ENCODE peak calls at places on chromosomes 12 and 14, in ten cellular contexts. One of them, this sample, is unnamed.

GRCh38 chr12:131608740-131609665 is 101.9 kb upstream of the SFSWAP start:
- DNase-seq in neural progenitor cell: peak; percentile 71
- DNase-seq in tibial nerve: peak; percentile 79
- DNase-seq in GM23248: peak; percentile 78
- DNase-seq in tibial artery: peak; percentile 76
- DNase-seq in GM12878: no peak
- DNase-seq in uterus: peak; percentile 59
- DNase-seq in CD8-positive, alpha-beta memory T cell: peak; percentile 70
- DNase-seq in hepatocyte: peak; percentile 74
- DNase-seq in neuronal stem cell: peak; percentile 51
- DNase-seq in this sample: peak; percentile 73

GRCh38 chr12:50224026-50224692 is 57.0 kb upstream of the CERS5 start:
- DNase-seq in neural progenitor cell: peak; percentile 38
- DNase-seq in tibial nerve: no peak
- DNase-seq in GM23248: peak; percentile 68
- DNase-seq in tibial artery: no peak
- DNase-seq in GM12878: no peak
- DNase-seq in uterus: no peak
- DNase-seq in CD8-positive, alpha-beta memory T cell: peak; percentile 68
- DNase-seq in hepatocyte: peak; percentile 55
- DNase-seq in neuronal stem cell: no peak
- DNase-seq in this sample: peak; percentile 55

GRCh38 chr12:21637985-21638891 is 19.4 kb downstream of the LDHB start:
- DNase-seq in neural progenitor cell: no peak
- DNase-seq in tibial nerve: no peak
- DNase-seq in GM23248: peak; percentile 45
- DNase-seq in tibial artery: no peak
- DNase-seq in GM12878: no peak
- DNase-seq in uterus: no peak
- DNase-seq in CD8-positive, alpha-beta memory T cell: no peak
- DNase-seq in hepatocyte: no peak
- DNase-seq in neuronal stem cell: no peak
- DNase-seq in this sample: no peak

GRCh38 chr12:48998497-48999353 is 450 bp downstream of the DDN start:
- DNase-seq in neural progenitor cell: peak; percentile 45
- DNase-seq in tibial nerve: no peak
- DNase-seq in GM23248: peak; percentile 65
- DNase-seq in tibial artery: no peak
- DNase-seq in GM12878: no peak
- DNase-seq in uterus: no peak
- DNase-seq in CD8-positive, alpha-beta memory T cell: no peak
- DNase-seq in hepatocyte: peak; percentile 46
- DNase-seq in neuronal stem cell: no peak
- DNase-seq in this sample: no peak

GRCh38 chr12:25996677-25997076 is 38.2 kb downstream of the RASSF8 start:
- DNase-seq in neural progenitor cell: no peak
- DNase-seq in tibial nerve: no peak
- DNase-seq in GM23248: peak; percentile 39
- DNase-seq in tibial artery: no peak
- DNase-seq in GM12878: no peak
- DNase-seq in uterus: no peak
- DNase-seq in CD8-positive, alpha-beta memory T cell: no peak
- DNase-seq in hepatocyte: no peak
- DNase-seq in neuronal stem cell: no peak
- DNase-seq in this sample: no peak

GRCh38 chr14:50242566-50243288 is 11.3 kb upstream of the SOS2 start:
- DNase-seq in neural progenitor cell: no peak
- DNase-seq in tibial nerve: no peak
- DNase-seq in GM23248: no peak
- DNase-seq in tibial artery: no peak
- DNase-seq in GM12878: no peak
- DNase-seq in uterus: no peak
- DNase-seq in CD8-positive, alpha-beta memory T cell: no peak
- DNase-seq in hepatocyte: no peak
- DNase-seq in neuronal stem cell: no peak
- DNase-seq in this sample: no peak

GRCh38 chr12:120110550-120111501 is 5.7 kb downstream of the RAB35 start:
- DNase-seq in neural progenitor cell: peak; percentile 16
- DNase-seq in tibial nerve: no peak
- DNase-seq in GM23248: no peak
- DNase-seq in tibial artery: peak; percentile 84
- DNase-seq in GM12878: no peak
- DNase-seq in uterus: no peak
- DNase-seq in CD8-positive, alpha-beta memory T cell: peak; percentile 64
- DNase-seq in hepatocyte: no peak
- DNase-seq in neuronal stem cell: no peak
- DNase-seq in this sample: peak; percentile 65

GRCh38 chr14:98957211-98958047 is 314.6 kb downstream of the BCL11B start:
- DNase-seq in neural progenitor cell: no peak
- DNase-seq in tibial nerve: peak; percentile 87
- DNase-seq in GM23248: peak; percentile 91
- DNase-seq in tibial artery: peak; percentile 88
- DNase-seq in GM12878: no peak
- DNase-seq in uterus: peak; percentile 51
- DNase-seq in CD8-positive, alpha-beta memory T cell: no peak
- DNase-seq in hepatocyte: peak; percentile 70
- DNase-seq in neuronal stem cell: no peak
- DNase-seq in this sample: peak; percentile 50

GRCh38 chr12:3304436-3305135 is 186.4 kb upstream of the PRMT8 start:
- DNase-seq in neural progenitor cell: no peak
- DNase-seq in tibial nerve: no peak
- DNase-seq in GM23248: peak; percentile 96
- DNase-seq in tibial artery: no peak
- DNase-seq in GM12878: no peak
- DNase-seq in uterus: no peak
- DNase-seq in CD8-positive, alpha-beta memory T cell: no peak
- DNase-seq in hepatocyte: peak; percentile 73
- DNase-seq in neuronal stem cell: no peak
- DNase-seq in this sample: no peak

GRCh38 chr14:88630565-88630964 is 67.7 kb downstream of the ZC3H14 start:
- DNase-seq in neural progenitor cell: no peak
- DNase-seq in tibial nerve: no peak
- DNase-seq in GM23248: peak; percentile 5
- DNase-seq in tibial artery: no peak
- DNase-seq in GM12878: peak; percentile 13
- DNase-seq in uterus: no peak
- DNase-seq in CD8-positive, alpha-beta memory T cell: no peak
- DNase-seq in hepatocyte: peak; percentile 62
- DNase-seq in neuronal stem cell: no peak
- DNase-seq in this sample: no peak

GRCh38 chr12:89752331-89752730 is 43.7 kb upstream of the ATP2B1 start:
- DNase-seq in neural progenitor cell: no peak
- DNase-seq in tibial nerve: no peak
- DNase-seq in GM23248: no peak
- DNase-seq in tibial artery: no peak
- DNase-seq in GM12878: no peak
- DNase-seq in uterus: no peak
- DNase-seq in CD8-positive, alpha-beta memory T cell: no peak
- DNase-seq in hepatocyte: no peak
- DNase-seq in neuronal stem cell: no peak
- DNase-seq in this sample: no peak

GRCh38 chr12:78119351-78119918 is 288.7 kb downstream of the NAV3 start:
- DNase-seq in neural progenitor cell: no peak
- DNase-seq in tibial nerve: no peak
- DNase-seq in GM23248: no peak
- DNase-seq in tibial artery: no peak
- DNase-seq in GM12878: no peak
- DNase-seq in uterus: no peak
- DNase-seq in CD8-positive, alpha-beta memory T cell: no peak
- DNase-seq in hepatocyte: no peak
- DNase-seq in neuronal stem cell: no peak
- DNase-seq in this sample: no peak

GRCh38 chr12:78115889-78116288 is 285.2 kb downstream of the NAV3 start:
- DNase-seq in neural progenitor cell: no peak
- DNase-seq in tibial nerve: no peak
- DNase-seq in GM23248: no peak
- DNase-seq in tibial artery: no peak
- DNase-seq in GM12878: no peak
- DNase-seq in uterus: no peak
- DNase-seq in CD8-positive, alpha-beta memory T cell: no peak
- DNase-seq in hepatocyte: no peak
- DNase-seq in neuronal stem cell: no peak
- DNase-seq in this sample: no peak

GRCh38 chr12:78118036-78118435 is 287.3 kb downstream of the NAV3 start:
- DNase-seq in neural progenitor cell: peak; percentile 61
- DNase-seq in tibial nerve: no peak
- DNase-seq in GM23248: no peak
- DNase-seq in tibial artery: no peak
- DNase-seq in GM12878: no peak
- DNase-seq in uterus: no peak
- DNase-seq in CD8-positive, alpha-beta memory T cell: no peak
- DNase-seq in hepatocyte: no peak
- DNase-seq in neuronal stem cell: no peak
- DNase-seq in this sample: no peak

GRCh38 chr12:78120866-78121590 is 290.3 kb downstream of the NAV3 start:
- DNase-seq in neural progenitor cell: no peak
- DNase-seq in tibial nerve: peak; percentile 33
- DNase-seq in GM23248: peak; percentile 62
- DNase-seq in tibial artery: no peak
- DNase-seq in GM12878: no peak
- DNase-seq in uterus: no peak
- DNase-seq in CD8-positive, alpha-beta memory T cell: no peak
- DNase-seq in hepatocyte: no peak
- DNase-seq in neuronal stem cell: no peak
- DNase-seq in this sample: no peak

DNA sequence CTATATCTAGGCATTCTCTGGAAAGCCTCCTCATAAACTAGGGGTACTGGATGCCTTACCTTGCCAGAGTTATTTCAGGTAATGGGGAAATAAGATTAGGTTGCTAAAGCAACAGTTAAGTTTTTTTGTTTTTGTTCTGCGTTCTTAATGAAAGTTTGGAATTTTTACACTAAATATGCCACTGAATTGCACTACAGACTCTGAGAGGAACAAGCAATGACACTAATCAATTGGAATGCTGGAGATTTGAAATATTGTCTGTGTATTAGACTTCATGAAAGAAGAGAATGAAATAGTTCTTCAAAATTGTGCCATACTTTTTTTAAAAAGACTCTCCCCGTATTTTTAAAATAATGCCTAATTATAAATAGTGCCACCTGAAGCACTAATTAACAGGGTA is 287.8 kb downstream of the NAV3 start:
- DNase-seq in neural progenitor cell: no peak
- DNase-seq in tibial nerve: no peak
- DNase-seq in GM23248: peak; percentile 50
- DNase-seq in tibial artery: no peak
- DNase-seq in GM12878: no peak
- DNase-seq in uterus: no peak
- DNase-seq in CD8-positive, alpha-beta memory T cell: no peak
- DNase-seq in hepatocyte: no peak
- DNase-seq in neuronal stem cell: no peak
- DNase-seq in this sample: no peak
- H3K4me1 ChIP-seq in neural progenitor cell: no peaks in the 10 kb centered on the region
- H3K4me1 ChIP-seq in tibial nerve: peaks cover 15% of the 10 kb centered on the region
- H3K4me1 ChIP-seq in GM23248: peaks cover 17% of the 10 kb centered on the region
- H3K4me1 ChIP-seq in tibial artery: no peaks in the 10 kb centered on the region
- H3K4me1 ChIP-seq in GM12878: no peaks in the 10 kb centered on the region
- H3K4me1 ChIP-seq in uterus: no peaks in the 10 kb centered on the region
- H3K4me1 ChIP-seq in CD8-positive, alpha-beta memory T cell: no peaks in the 10 kb centered on the region
- H3K4me1 ChIP-seq in hepatocyte: no peaks in the 10 kb centered on the region
- H3K4me1 ChIP-seq in neuronal stem cell: no peaks in the 10 kb centered on the region
- H3K4me1 ChIP-seq in this sample: no peaks in the 10 kb centered on the region

GRCh38 chr12:39617887-39618286 is 1.7 kb downstream of the ABCD2 start:
- DNase-seq in neural progenitor cell: no peak
- DNase-seq in tibial nerve: no peak
- DNase-seq in GM23248: no peak
- DNase-seq in tibial artery: no peak
- DNase-seq in GM12878: no peak
- DNase-seq in uterus: no peak
- DNase-seq in CD8-positive, alpha-beta memory T cell: no peak
- DNase-seq in hepatocyte: no peak
- DNase-seq in neuronal stem cell: no peak
- DNase-seq in this sample: no peak

GRCh38 chr12:39618701-39619100 is 902 bp downstream of the ABCD2 start:
- DNase-seq in neural progenitor cell: no peak
- DNase-seq in tibial nerve: no peak
- DNase-seq in GM23248: no peak
- DNase-seq in tibial artery: no peak
- DNase-seq in GM12878: no peak
- DNase-seq in uterus: no peak
- DNase-seq in CD8-positive, alpha-beta memory T cell: no peak
- DNase-seq in hepatocyte: no peak
- DNase-seq in neuronal stem cell: no peak
- DNase-seq in this sample: no peak

GRCh38 chr12:39619660-39620433 is at the start of gene ABCD2:
- DNase-seq in neural progenitor cell: peak; percentile 81
- DNase-seq in tibial nerve: peak; percentile 66
- DNase-seq in GM23248: peak; percentile 84
- DNase-seq in tibial artery: peak; percentile 79
- DNase-seq in GM12878: peak; percentile 97
- DNase-seq in uterus: peak; percentile 84
- DNase-seq in CD8-positive, alpha-beta memory T cell: peak; percentile 88
- DNase-seq in hepatocyte: peak; percentile 74
- DNase-seq in neuronal stem cell: peak; percentile 70
- DNase-seq in this sample: no peak

GRCh38 chr12:39620664-39621658 is 1.4 kb upstream of the ABCD2 start:
- DNase-seq in neural progenitor cell: no peak
- DNase-seq in tibial nerve: no peak
- DNase-seq in GM23248: no peak
- DNase-seq in tibial artery: no peak
- DNase-seq in GM12878: peak; percentile 64
- DNase-seq in uterus: no peak
- DNase-seq in CD8-positive, alpha-beta memory T cell: peak; percentile 66
- DNase-seq in hepatocyte: no peak
- DNase-seq in neuronal stem cell: no peak
- DNase-seq in this sample: no peak

GRCh38 chr12:39619316-39619659 is 315 bp downstream of the ABCD2 start:
- DNase-seq in neural progenitor cell: peak; percentile 5
- DNase-seq in tibial nerve: no peak
- DNase-seq in GM23248: no peak
- DNase-seq in tibial artery: no peak
- DNase-seq in GM12878: no peak
- DNase-seq in uterus: no peak
- DNase-seq in CD8-positive, alpha-beta memory T cell: no peak
- DNase-seq in hepatocyte: no peak
- DNase-seq in neuronal stem cell: no peak
- DNase-seq in this sample: no peak
- H3K27ac ChIP-seq in neural progenitor cell: no peak overlapping the region
- H3K27ac ChIP-seq in tibial nerve: peak overlapping the region; percentile 88
- H3K27ac ChIP-seq in GM23248: no peak overlapping the region
- H3K27ac ChIP-seq in tibial artery: peak overlapping the region; percentile 65
- H3K27ac ChIP-seq in GM12878: peak overlapping the region; percentile 98
- H3K27ac ChIP-seq in uterus: peak overlapping the region; percentile 81
- H3K27ac ChIP-seq in CD8-positive, alpha-beta memory T cell: peak overlapping the region; percentile 76
- H3K27ac ChIP-seq in hepatocyte: no peak overlapping the region
- H3K27ac ChIP-seq in neuronal stem cell: no peak overlapping the region
- H3K27ac ChIP-seq in this sample: peak overlapping the region; percentile 36

GRCh38 chr14:89957791-89958190 is 2.1 kb downstream of the TDP1 start:
- DNase-seq in neural progenitor cell: no peak
- DNase-seq in tibial nerve: no peak
- DNase-seq in GM23248: peak; percentile 9
- DNase-seq in tibial artery: no peak
- DNase-seq in GM12878: no peak
- DNase-seq in uterus: no peak
- DNase-seq in CD8-positive, alpha-beta memory T cell: no peak
- DNase-seq in hepatocyte: no peak
- DNase-seq in neuronal stem cell: no peak
- DNase-seq in this sample: no peak
- H3K36me3 ChIP-seq in neural progenitor cell: no peaks in the 10 kb centered on the region
- H3K36me3 ChIP-seq in tibial nerve: peaks cover 9% of the 10 kb centered on the region
- H3K36me3 ChIP-seq in GM23248: no peaks in the 10 kb centered on the region
- H3K36me3 ChIP-seq in tibial artery: no peaks in the 10 kb centered on the region
- H3K36me3 ChIP-seq in GM12878: peaks cover 11% of the 10 kb centered on the region
- H3K36me3 ChIP-seq in uterus: no peaks in the 10 kb centered on the region
- H3K36me3 ChIP-seq in CD8-positive, alpha-beta memory T cell: no peaks in the 10 kb centered on the region
- H3K36me3 ChIP-seq in hepatocyte: no peaks in the 10 kb centered on the region
- H3K36me3 ChIP-seq in neuronal stem cell: peaks cover 51% of the 10 kb centered on the region
- H3K36me3 ChIP-seq in this sample: no peaks in the 10 kb centered on the region

GRCh38 chr12:57829025-57829777 is 10.7 kb upstream of the AVIL start:
- DNase-seq in neural progenitor cell: no peak
- DNase-seq in tibial nerve: no peak
- DNase-seq in GM23248: no peak
- DNase-seq in tibial artery: no peak
- DNase-seq in GM12878: no peak
- DNase-seq in uterus: no peak
- DNase-seq in CD8-positive, alpha-beta memory T cell: no peak
- DNase-seq in hepatocyte: no peak
- DNase-seq in neuronal stem cell: no peak
- DNase-seq in this sample: no peak
- H3K4me1 ChIP-seq in neural progenitor cell: peaks cover 27% of the 10 kb centered on the region
- H3K4me1 ChIP-seq in tibial nerve: peaks cover 96% of the 10 kb centered on the region
- H3K4me1 ChIP-seq in GM23248: peaks cover 52% of the 10 kb centered on the region
- H3K4me1 ChIP-seq in tibial artery: peaks cover 83% of the 10 kb centered on the region
- H3K4me1 ChIP-seq in GM12878: peaks cover 30% of the 10 kb centered on the region
- H3K4me1 ChIP-seq in uterus: peaks cover 1% of the 10 kb centered on the region
- H3K4me1 ChIP-seq in CD8-positive, alpha-beta memory T cell: peaks cover 48% of the 10 kb centered on the region
- H3K4me1 ChIP-seq in hepatocyte: peaks cover 28% of the 10 kb centered on the region
- H3K4me1 ChIP-seq in neuronal stem cell: peaks cover 17% of the 10 kb centered on the region
- H3K4me1 ChIP-seq in this sample: peaks cover 20% of the 10 kb centered on the region

This sample was measured in lung.